ENCODE peak calls at places on chromosomes 6 and 20, in four cellular contexts. J is H1, P is K562, N is GM12878. Z is an unnamed sample.
A peak's percentile ranks its signal among the peaks of the same experiment; 100 is the strongest.

GRCh38 chr6:64062960-64063683 is 427.5 kb downstream of the PHF3 start:
- DNase-seq in N (no peak), P (no peak), J (no peak), Z (no peak)

GRCh38 chr6:55902796-55903195 is 27.4 kb upstream of the BMP5 start:
- DNase-seq in J (no peak), N (no peak), P (no peak), Z (no peak)

GRCh38 chr6:142444800-142445405 is 143.1 kb downstream of the ADGRG6 start:
- DNase-seq in N (no peak), J (no peak), P (no peak), Z (no peak)

GRCh38 chr6:109010703-109011102 is 83.9 kb downstream of the SESN1 start:
- DNase-seq in J (no peak), P (no peak), N (no peak), Z (no peak)

GRCh38 chr20:49742948-49743347 is 29.3 kb upstream of the B4GALT5 start:
- DNase-seq in P (no peak), J (no peak), N (no peak), Z (no peak)

GRCh38 chr6:75381878-75382633 is 97.5 kb upstream of the TMEM30A start:
- DNase-seq in N (no peak), J (no peak), P (no peak), Z (no peak)

GRCh38 chr6:135820340-135820739 is 31.2 kb upstream of the PDE7B start:
- DNase-seq in J (no peak), P (no peak), N (no peak), Z (no peak)

GRCh38 chr20:40763646-40764295 is 74.7 kb upstream of the MAFB start:
- DNase-seq in P (no peak), J (no peak), N (no peak), Z (no peak)

DNA sequence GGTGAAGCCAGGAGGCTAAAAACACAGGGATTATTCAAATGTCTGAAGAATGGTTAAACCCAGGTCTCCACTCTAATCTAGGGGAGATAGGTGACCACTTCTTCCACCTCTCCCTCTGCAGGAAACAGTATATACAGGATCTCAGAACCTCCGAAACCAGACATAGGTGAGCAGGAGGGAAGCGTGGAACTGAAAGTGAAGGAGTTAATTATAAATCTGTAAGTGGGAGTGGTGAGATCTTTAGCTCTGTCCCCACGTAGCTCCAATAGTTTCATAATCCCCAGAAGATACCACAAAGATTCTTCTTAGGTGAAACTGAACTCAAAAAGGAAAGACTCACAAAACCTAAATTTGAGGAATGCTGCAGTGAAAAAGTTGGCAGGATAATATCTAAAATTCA is 76.8 kb downstream of the THEMIS start:
- DNase-seq in P (no peak), J (no peak), N (no peak), Z (no peak)
- H3K4me3 ChIP-seq in P (no peak overlapping the region), J (no peak overlapping the region), N (no peak overlapping the region), Z (no peak overlapping the region)

DNA sequence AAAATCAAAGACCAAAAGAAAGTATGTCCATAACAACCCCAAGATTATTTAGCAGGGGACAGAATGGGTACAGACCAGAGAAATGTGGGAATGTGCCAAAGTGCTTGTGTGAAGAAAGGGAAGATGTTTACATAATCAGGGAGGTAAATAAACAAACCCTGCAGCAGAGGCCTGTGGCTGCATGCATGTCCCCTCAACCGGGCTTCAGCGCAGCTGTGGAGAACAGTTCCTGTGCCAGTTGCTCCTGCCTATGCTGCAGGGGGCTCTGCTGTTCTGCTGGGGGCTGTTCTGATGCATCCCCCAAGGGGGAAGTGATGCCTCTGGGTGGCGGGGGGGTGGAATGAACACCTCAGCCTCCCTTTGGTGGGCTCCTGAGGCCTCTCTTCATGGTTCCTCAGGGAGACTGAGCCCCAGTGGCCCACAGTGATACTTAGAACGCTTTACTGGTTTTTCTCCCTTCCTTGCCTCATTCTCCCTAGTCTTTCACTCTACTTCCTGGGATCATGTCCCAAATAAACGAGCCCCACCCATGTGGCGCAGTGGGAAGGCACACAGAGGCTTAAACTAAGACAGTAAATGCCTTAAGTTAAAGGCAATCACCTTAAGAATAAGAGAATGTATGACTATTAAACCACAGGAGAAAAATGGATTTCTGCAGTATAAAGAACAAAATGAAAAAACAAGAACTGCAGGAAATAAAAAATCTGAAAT is 23.0 kb downstream of the RAB23 start:
- DNase-seq in N (no peak), J (no peak), P (no peak), Z (no peak)
- H3K27ac ChIP-seq in N (no peak overlapping the region), J (no peak overlapping the region), P (no peak overlapping the region), Z (no peak overlapping the region)

GRCh38 chr6:21856096-21856825 is 262.7 kb downstream of the SOX4 start:
- DNase-seq in N (no peak), J (no peak), P (no peak), Z (no peak)
- TF ChIP-seq EGR1 in N (no peak), J (no peak), P (no peak), Z (no peak)

DNA sequence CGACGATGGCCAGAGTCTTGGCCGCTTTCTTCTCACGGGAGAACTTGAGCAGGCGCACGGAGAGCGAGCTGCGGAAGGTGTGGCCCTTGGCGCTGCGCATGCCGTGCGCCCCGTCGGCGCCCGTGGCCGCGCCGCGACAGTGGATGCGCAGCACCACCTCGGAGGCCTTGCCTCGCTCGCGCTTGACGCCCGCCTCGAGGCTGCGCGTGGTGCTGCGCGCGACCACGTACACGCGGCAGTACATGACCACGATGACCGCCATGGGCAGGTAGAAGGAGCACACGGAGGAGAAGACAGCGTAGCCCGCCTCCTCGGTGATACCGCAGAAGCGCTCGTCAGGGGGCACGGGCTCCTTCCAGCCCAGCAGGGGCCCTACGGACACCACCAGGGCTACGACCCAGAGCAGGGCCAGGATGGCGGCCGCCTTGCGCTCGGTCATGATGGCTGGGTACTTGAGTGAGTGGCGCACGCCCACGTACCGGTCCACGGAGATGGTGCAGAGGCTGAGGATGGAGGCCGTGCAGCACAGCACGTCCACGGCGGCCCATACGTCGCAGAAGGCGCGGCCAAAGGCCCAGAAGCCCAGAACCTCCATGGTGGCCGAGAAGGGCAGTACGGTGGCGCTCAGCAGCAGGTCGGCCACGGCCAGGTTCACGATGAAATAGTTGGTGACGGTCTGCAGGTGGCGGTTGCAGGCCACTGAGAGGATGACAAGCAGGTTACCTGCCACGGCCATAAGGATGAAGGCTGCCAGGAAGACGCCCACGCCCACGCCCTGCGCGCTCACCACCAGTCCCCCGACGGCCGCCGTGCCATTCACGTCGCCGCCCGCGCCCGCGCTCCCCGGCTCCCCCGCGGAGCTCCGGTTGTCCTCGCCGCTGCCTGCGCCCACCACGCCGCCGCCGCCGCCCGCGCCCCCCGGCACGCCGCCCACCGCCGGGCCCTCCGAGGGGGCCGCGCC is 232.8 kb upstream of the RNF24 start:
- DNase-seq in P (no peak), J (no peak), N (no peak), Z (no peak)
- H3K4me3 ChIP-seq in P (no peak overlapping the region), J (no peak overlapping the region), N (no peak overlapping the region), Z (no peak overlapping the region)

GRCh38 chr6:22313796-22314195 is 17.0 kb upstream of the PRL start:
- DNase-seq in N (no peak), P (no peak), J (no peak), Z (no peak)
- H3K27ac ChIP-seq in N (no peak overlapping the region), P (no peak overlapping the region), J (no peak overlapping the region), Z (no peak overlapping the region)

DNA sequence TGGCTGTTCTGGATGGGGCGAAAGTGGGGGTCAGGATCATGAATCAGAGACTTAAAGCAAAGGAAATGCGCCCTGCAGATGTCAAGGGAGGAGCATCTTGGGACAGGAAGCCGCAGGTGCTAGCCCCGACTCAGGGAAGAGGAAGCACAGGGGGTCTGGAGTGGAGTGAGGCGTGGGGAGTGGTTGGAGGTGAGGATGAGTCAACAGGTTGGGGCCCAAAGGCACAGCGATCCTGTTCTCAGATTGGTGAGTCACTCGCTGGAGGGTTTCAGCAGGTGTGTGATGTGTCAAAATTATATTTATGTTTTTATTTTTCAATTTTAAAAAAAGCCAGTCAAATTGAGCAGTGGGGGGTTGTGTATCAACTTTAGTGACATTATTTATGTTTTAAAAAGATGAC is 19.0 kb downstream of the PACSIN1 start:
- DNase-seq in P (peak; percentile 53), J (no peak), N (peak; percentile 8), Z (peak; percentile 28)
- TF ChIP-seq EGR1 in P (no peak), J (no peak), N (no peak), Z (no peak)

GRCh38 chr6:24849713-24850112 is 51.0 kb upstream of the ARMH2 start:
- DNase-seq in P (no peak), N (no peak), J (no peak), Z (no peak)

GRCh38 chr6:24845578-24845977 is 46.9 kb upstream of the ARMH2 start:
- DNase-seq in J (no peak), N (no peak), P (peak; percentile 8), Z (no peak)

GRCh38 chr6:24848461-24848860 is 49.7 kb upstream of the ARMH2 start:
- DNase-seq in P (no peak), J (no peak), N (no peak), Z (no peak)

GRCh38 chr6:24844903-24845302 is 46.2 kb upstream of the ARMH2 start:
- DNase-seq in N (no peak), P (no peak), J (no peak), Z (no peak)

GRCh38 chr6:24847402-24847801 is 48.7 kb upstream of the ARMH2 start:
- DNase-seq in J (no peak), N (no peak), P (no peak), Z (no peak)
- H3K4me3 ChIP-seq in J (no peak overlapping the region), N (no peak overlapping the region), P (no peak overlapping the region), Z (no peak overlapping the region)

GRCh38 chr20:2285193-2285592 is 10.6 kb upstream of the TGM3 start:
- DNase-seq in N (no peak), P (no peak), J (no peak), Z (no peak)
- H3K27ac ChIP-seq in N (no peak overlapping the region), P (no peak overlapping the region), J (no peak overlapping the region), Z (no peak overlapping the region)